ENCODE peak calls at places on chromosomes 11 and 22, in four cellular contexts. E is IMR-90, L is K562, S is GM12878. C is an unnamed sample.

GRCh38 chr11:706439-706956 is 467 bp downstream of the EPS8L2 start:
- DNase-seq in S (no peak), L (no peak), E (peak), C (no peak)

GRCh38 chr11:84384637-84385227 is 1098.6 kb upstream of the CCDC90B start:
- DNase-seq in S (no peak), E (peak), L (peak), C (peak)

GRCh38 chr11:12154871-12155668 is 44.7 kb downstream of the MICAL2 start:
- DNase-seq in E (no peak), S (no peak), L (no peak), C (no peak)

GRCh38 chr11:59706518-59707285 is 6.9 kb downstream of the OR10V1 start:
- DNase-seq in E (peak), L (peak), S (no peak), C (peak)

GRCh38 chr11:133924661-133925060 is 32.1 kb downstream of the IGSF9B start:
- DNase-seq in E (no peak), L (no peak), S (no peak), C (no peak)

GRCh38 chr22:30335236-30335635 is 8.5 kb upstream of the TBC1D10A start:
- DNase-seq in S (no peak), L (no peak), E (no peak), C (no peak)

GRCh38 chr11:79822771-79823170 is 381.9 kb upstream of the TENM4 start:
- DNase-seq in S (no peak), E (no peak), L (no peak), C (no peak)

GRCh38 chr11:132158091-132158490 is 787.7 kb downstream of the NTM start:
- DNase-seq in L (no peak), S (no peak), E (peak), C (peak)

GRCh38 chr22:36510966-36511881 is 4.4 kb upstream of the FOXRED2 start:
- DNase-seq in E (peak), S (no peak), L (peak), C (peak)

GRCh38 chr22:37484115-37485005 is 1.8 kb downstream of the MFNG start:
- DNase-seq in L (no peak), S (peak), E (no peak), C (peak)

GRCh38 chr11:130631119-130631518 is 182.7 kb downstream of the ADAMTS15 start:
- DNase-seq in E (peak), L (no peak), S (no peak), C (peak)

GRCh38 chr22:40479887-40480538 is 109.6 kb downstream of the SGSM3 start:
- DNase-seq in S (no peak), L (no peak), E (peak), C (no peak)

GRCh38 chr22:30422481-30423295 is 2.9 kb upstream of the MTFP1 start:
- DNase-seq in E (peak), L (peak), S (no peak), C (peak)

GRCh38 chr11:864928-865327 is 22.3 kb downstream of the TSPAN4 start:
- DNase-seq in S (no peak), L (no peak), E (no peak), C (no peak)

GRCh38 chr11:62841361-62842170 is 2.2 kb upstream of the WDR74 start:
- DNase-seq in S (peak), E (peak), L (peak), C (peak)

GRCh38 chr11:2759228-2760195 is 59.7 kb upstream of the KCNQ1OT1 start:
- DNase-seq in L (no peak), E (no peak), S (no peak), C (no peak)

GRCh38 chr22:50325444-50326224 is 1.2 kb downstream of the DENND6B start:
- DNase-seq in S (no peak), E (no peak), L (no peak), C (no peak)

GRCh38 chr11:68206211-68206610 is 6.9 kb downstream of the KMT5B start:
- DNase-seq in L (peak), S (no peak), E (peak), C (peak)

GRCh38 chr11:15690326-15690725 is 575.6 kb downstream of the INSC start:
- DNase-seq in S (no peak), L (no peak), E (no peak), C (no peak)
- TF ChIP-seq FOS in S (no peak), L (no peak), E (no peak), C (no peak)

GRCh38 chr11:106389096-106389495 is 311.6 kb downstream of the AASDHPPT start:
- DNase-seq in E (peak), S (no peak), L (no peak), C (no peak)
- TF ChIP-seq FOS in E (peak), S (no peak), L (no peak), C (peak)

GRCh38 chr11:72867970-72868369 is 53.8 kb downstream of the ATG16L2 start:
- DNase-seq in L (no peak), E (no peak), S (no peak), C (no peak)

GRCh38 chr11:72863091-72863490 is 48.9 kb downstream of the ATG16L2 start:
- DNase-seq in S (no peak), E (no peak), L (no peak), C (no peak)

GRCh38 chr11:72869845-72870244 is 55.6 kb downstream of the ATG16L2 start:
- DNase-seq in L (no peak), E (no peak), S (no peak), C (no peak)

GRCh38 chr11:72860592-72860991 is 46.4 kb downstream of the ATG16L2 start:
- DNase-seq in S (no peak), L (no peak), E (no peak), C (no peak)

GRCh38 chr11:72864692-72865655 is 50.8 kb downstream of the ATG16L2 start:
- DNase-seq in S (no peak), L (no peak), E (peak), C (peak)
- TF ChIP-seq FOS in S (no peak), L (no peak), E (no peak), C (peak)

DNA sequence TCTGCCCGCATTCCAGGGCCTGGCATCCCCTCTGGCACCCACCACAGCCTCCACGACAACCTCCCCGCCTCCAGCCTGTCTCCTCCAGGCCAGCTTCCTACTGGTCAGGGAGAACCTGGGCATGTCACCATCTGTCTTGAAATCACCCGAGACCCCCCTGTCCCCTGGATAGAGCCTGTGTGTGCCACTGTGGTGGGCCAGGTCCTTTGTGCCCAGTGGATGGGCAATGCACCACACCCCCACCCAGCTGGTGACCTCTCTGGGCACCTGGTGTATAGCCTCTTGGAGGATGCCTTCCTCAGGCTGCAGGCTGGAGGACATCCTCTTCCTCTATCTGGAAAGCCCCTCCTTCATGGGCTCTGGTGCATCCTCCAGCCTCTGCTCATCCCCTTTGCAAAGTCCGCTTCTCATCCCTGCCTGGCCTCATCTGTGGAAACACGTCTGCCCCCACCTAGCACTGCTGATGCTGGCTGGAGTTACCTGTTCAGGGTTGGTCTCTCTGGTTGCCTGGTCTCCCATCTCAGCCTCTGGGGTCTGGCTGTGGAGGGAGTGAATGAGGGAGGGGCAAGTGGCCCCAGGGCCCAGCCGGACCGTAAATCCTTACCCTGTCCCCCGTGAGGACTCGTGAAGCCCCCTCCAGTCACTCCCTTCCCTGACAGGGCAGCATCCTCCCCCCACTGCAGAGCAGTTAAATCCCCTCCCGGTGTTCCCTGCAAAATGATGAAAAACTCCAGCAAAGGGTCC is 589.6 kb downstream of the TBC1D22A start:
- DNase-seq in S (no peak), E (no peak), L (no peak), C (no peak)
- TF ChIP-seq FOS in S (no peak), E (no peak), L (no peak), C (no peak)

DNA sequence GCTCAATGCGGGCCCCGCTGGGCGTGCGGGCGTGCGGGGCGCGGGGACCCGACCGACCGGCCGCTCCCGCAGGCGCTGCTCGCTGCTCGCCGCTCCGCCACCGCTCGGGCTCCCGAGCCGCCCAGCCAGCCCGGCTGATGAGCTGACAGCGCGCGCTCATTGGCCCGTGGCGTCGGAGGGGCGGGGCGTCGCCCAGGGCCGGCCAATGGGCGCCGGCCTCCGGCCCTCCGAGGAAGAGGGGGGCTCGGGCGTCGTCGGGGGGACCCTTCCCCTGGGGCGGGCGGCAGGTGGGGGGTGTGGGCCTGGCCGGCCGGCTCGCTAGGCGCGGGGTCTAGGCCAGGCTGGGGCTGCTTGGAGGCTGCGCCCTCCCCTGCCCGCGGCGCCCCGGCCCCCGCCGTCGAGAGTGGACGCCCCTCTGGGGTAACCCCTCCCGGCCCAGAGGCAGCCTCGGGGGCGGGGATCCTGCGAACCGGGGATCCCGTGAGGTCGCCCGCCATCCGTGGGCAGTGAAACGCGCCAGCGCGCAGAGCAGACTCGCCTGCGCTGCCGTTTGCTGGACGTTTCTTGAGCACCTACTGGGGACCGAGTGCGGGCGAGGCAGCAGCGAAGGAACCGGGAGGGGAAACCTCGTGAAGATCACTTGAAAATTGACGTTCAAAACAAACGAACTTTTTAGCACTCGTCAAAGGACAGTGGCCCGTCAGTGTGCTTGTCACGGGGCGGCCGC is at the start of gene SCUBE1:
- DNase-seq in L (peak), S (no peak), E (no peak), C (peak)
- TF ChIP-seq FOS in L (peak), S (no peak), E (no peak), C (no peak)

GRCh38 chr11:119319702-119320592 is 3.0 kb upstream of the MCAM start:
- DNase-seq in S (no peak), E (no peak), L (peak), C (peak)

GRCh38 chr11:119319136-119319701 is 2.3 kb upstream of the MCAM start:
- DNase-seq in L (no peak), S (no peak), E (no peak), C (no peak)

GRCh38 chr11:119316729-119317591 is at the start of gene MCAM:
- DNase-seq in E (peak), L (peak), S (no peak), C (peak)

GRCh38 chr11:119317592-119318239 is 786 bp upstream of the MCAM start:
- DNase-seq in L (no peak), E (no peak), S (no peak), C (no peak)

DNA sequence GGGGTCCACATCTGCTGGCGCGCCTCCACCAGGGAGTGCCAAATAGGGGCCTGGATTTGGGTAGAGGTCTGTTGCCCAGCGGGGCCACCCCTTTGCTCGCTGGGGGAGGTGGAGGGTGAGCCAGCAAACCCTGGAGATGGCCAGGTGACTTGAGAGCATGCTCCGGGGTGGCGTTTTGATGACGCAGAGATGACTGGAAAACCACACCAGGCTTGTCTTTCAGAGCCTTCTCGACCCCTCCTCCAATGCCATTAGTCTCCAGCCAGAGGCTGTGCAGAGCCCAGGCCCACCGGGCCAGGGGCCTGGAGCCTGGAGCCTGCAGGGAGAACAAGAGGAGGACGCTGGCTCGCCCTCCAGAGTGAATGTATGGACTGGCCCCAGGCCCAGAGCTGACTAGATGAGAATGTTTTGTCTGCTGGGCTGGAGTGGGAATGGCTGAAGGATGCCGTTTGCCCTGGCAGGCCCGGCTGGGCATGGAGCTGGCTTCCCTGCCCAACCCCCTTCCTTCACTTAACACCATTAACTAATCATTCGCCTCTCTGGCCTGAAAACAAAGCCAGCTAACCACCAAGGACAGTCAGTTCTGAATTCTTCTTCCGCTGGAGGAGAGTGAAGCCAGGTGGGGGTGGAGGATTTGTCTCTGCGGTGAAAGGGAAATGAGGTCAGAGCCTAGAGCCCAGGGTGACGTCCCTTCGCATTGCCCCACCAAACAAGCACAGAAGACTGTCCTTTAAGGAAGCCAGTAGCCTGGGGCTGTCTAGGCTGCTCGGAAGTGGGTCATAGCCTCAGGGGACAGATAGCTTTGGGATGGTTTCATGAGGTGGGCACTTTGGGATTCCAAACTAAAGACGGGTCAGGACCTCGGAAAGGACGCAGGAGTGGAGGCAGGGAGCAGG is 1.6 kb upstream of the MCAM start:
- DNase-seq in E (peak), L (peak), S (peak), C (peak)
- TF ChIP-seq FOS in E (no peak), L (no peak), S (no peak), C (peak)

C was measured in endothelial cell of umbilical vein.